ENCODE peak calls at places on chromosomes 1 and 21, in five cellular contexts. B, G, C, P and A are unnamed samples.

GRCh38 chr1:86846166-86846647 is 67.7 kb downstream of the SELENOF start:
- DNase-seq in G (peak), B (peak), P (no peak), C (peak), A (peak)

GRCh38 chr21:41236361-41236973 is 68.5 kb downstream of the BACE2 start:
- DNase-seq in P (no peak), C (no peak), B (no peak), G (no peak), A (no peak)

GRCh38 chr1:6358144-6358624 is 35.4 kb downstream of the ACOT7 start:
- DNase-seq in G (peak), P (no peak), B (no peak), C (no peak), A (no peak)

GRCh38 chr1:40868051-40868723 is 6.0 kb upstream of the CITED4 start:
- DNase-seq in C (peak), P (peak), B (no peak), G (peak), A (no peak)

GRCh38 chr1:54742262-54742661 is 22.1 kb downstream of the PARS2 start:
- DNase-seq in G (no peak), C (peak), P (no peak), B (no peak), A (no peak)

GRCh38 chr1:190320952-190321351 is 156.7 kb downstream of the BRINP3 start:
- DNase-seq in P (no peak), B (peak), G (peak), C (peak), A (no peak)

GRCh38 chr1:111958911-111959310 is 30.6 kb downstream of the KCND3 start:
- DNase-seq in C (no peak), B (no peak), G (no peak), P (no peak), A (no peak)

GRCh38 chr1:247407978-247408560 is 7.9 kb upstream of the NLRP3 start:
- DNase-seq in C (no peak), G (no peak), B (no peak), P (no peak), A (no peak)

GRCh38 chr1:223755432-223755792 is 43.1 kb downstream of the CAPN2 start:
- DNase-seq in B (no peak), G (no peak), C (no peak), P (no peak), A (no peak)

GRCh38 chr1:19484338-19484792 is 974 bp downstream of the CAPZB start:
- DNase-seq in P (no peak), B (no peak), C (no peak), G (no peak), A (no peak)

GRCh38 chr1:65147424-65148177 is 402 bp upstream of the AK4 start:
- DNase-seq in P (peak), G (no peak), B (no peak), C (no peak), A (no peak)

GRCh38 chr1:230797376-230798186 is 50.4 kb downstream of the CAPN9 start:
- DNase-seq in C (peak), P (peak), B (peak), G (peak), A (no peak)

GRCh38 chr1:155454096-155454495 is 108.5 kb downstream of the ASH1L start:
- DNase-seq in G (peak), C (peak), B (peak), P (no peak), A (no peak)

GRCh38 chr1:229254910-229255541 is 15.9 kb upstream of the RAB4A start:
- DNase-seq in G (peak), B (no peak), P (no peak), C (no peak), A (no peak)

GRCh38 chr21:31181089-31181757 is 142.9 kb upstream of the KRTAP19-8 start:
- DNase-seq in B (no peak), P (no peak), G (no peak), C (no peak), A (no peak)

GRCh38 chr21:45423201-45423955 is 18.4 kb downstream of the COL18A1 start:
- DNase-seq in G (no peak), P (no peak), B (no peak), C (no peak), A (no peak)

GRCh38 chr1:215273838-215274516 is 191.4 kb downstream of the KCNK2 start:
- DNase-seq in G (peak), C (peak), B (peak), P (no peak), A (peak)

GRCh38 chr1:232923739-232924386 is 26.5 kb upstream of the NTPCR start:
- DNase-seq in P (no peak), G (no peak), B (no peak), C (no peak), A (no peak)

GRCh38 chr1:43930168-43930948 is 3.2 kb upstream of the ARTN start:
- DNase-seq in G (no peak), C (no peak), B (no peak), P (no peak), A (no peak)

GRCh38 chr21:31282095-31282709 is 61.9 kb downstream of the TIAM1 start:
- DNase-seq in B (peak), C (peak), G (peak), P (peak), A (peak)

GRCh38 chr1:3900150-3900968 is at the start of gene C1orf174:
- DNase-seq in B (peak), G (peak), P (peak), C (peak), A (peak)
- H3K4me3 ChIP-seq in B (peak), G (peak), P (peak), C (peak), A (peak)

DNA sequence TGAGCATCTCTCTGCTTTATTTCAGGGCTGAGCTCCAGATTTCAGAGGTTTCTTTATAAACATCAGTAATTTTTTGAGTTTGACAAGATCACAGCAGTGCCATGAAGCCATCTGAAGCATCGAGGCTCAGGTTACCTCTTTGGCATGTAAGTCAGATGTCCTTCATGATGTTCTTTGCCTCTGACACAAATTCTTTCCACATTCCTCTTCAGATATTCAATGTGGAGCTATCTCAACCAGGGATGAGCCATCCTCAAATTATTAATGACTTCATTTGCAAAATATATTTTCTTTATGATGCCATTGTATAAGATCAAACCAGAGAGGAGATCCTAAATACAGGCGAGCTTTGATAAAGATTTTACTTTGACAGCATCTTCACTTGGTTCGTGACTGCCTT is 256.7 kb downstream of the COL11A1 start:
- DNase-seq in C (peak), P (no peak), B (no peak), G (no peak), A (no peak)
- H3K4me3 ChIP-seq in C (no peak), P (no peak), B (no peak), G (no peak), A (no peak)

DNA sequence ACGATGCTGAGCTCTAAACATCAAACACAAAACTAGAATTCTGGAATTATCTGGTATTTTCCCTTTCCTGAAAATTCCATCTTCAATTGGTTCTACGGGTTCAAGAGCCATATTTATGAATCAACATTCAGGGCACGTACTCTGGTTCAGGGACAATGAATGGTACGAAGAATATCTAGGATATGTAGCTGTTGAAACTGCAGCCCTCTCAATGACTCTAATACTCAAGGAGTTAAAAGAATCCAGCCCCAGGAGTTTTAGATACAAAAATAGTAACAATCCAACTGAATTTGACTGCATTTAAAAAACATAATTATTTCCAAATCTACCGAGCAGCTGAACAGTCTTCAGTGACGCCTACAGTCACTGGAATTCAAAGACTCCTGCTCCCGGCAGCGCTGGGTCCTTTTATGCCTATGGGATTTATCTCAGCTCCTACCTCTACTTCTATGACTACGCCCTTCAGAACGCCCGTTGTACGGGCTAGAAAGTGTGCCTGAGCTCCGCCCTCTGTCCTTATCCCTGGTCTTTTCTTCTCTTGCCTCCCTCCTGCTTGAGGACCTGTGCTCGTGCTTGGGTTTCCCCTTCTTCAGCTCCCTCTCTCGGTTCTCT is 55.7 kb downstream of the WARS2 start:
- DNase-seq in B (no peak), C (peak), G (no peak), P (no peak), A (no peak)
- H3K4me3 ChIP-seq in B (no peak), C (no peak), G (no peak), P (no peak), A (no peak)

GRCh38 chr1:168640184-168640583 is 63.8 kb downstream of the XCL1 start:
- DNase-seq in B (no peak), G (no peak), C (no peak), P (no peak), A (no peak)
- H3K4me3 ChIP-seq in B (no peak), G (no peak), C (no peak), P (no peak), A (no peak)

GRCh38 chr1:243748227-243748626 is 101.8 kb downstream of the AKT3 start:
- DNase-seq in G (no peak), P (no peak), B (no peak), C (no peak), A (no peak)

GRCh38 chr1:243745361-243745760 is 104.7 kb downstream of the AKT3 start:
- DNase-seq in C (peak), B (no peak), G (peak), P (no peak), A (no peak)

GRCh38 chr1:243742814-243743213 is 107.2 kb downstream of the AKT3 start:
- DNase-seq in B (peak), C (peak), G (peak), P (no peak), A (peak)

GRCh38 chr1:243748706-243749283 is 101.2 kb downstream of the AKT3 start:
- DNase-seq in G (peak), B (peak), C (peak), P (no peak), A (no peak)

GRCh38 chr1:243746736-243747135 is 103.3 kb downstream of the AKT3 start:
- DNase-seq in B (no peak), C (no peak), P (no peak), G (no peak), A (no peak)
- H3K4me3 ChIP-seq in B (no peak), C (no peak), P (no peak), G (no peak), A (no peak)

DNA sequence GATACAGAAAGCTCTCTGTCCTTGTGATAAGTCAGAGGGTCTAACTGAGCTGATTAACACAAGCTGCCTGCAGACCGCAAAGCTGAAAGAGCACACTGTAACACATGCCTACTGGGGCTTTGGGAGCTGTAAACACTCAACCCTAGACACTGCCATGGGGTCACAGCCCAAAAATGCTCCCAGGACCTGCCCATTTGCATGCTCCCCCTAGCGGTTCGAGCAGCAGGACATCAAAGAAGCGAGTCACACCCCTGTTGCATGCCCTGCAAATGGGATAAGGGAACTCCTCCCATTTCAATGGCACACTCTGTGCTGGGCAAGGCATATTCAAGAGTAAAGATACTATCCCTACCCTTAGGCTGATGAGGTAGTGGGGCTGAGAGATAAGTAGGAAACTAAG is 22.8 kb downstream of the LCE3E start:
- DNase-seq in P (no peak), C (no peak), G (no peak), B (no peak), A (no peak)
- H3K4me3 ChIP-seq in P (no peak), C (no peak), G (no peak), B (no peak), A (no peak)

GRCh38 chr1:57019240-57019805 is 53.5 kb upstream of the C8B start:
- DNase-seq in P (no peak), G (no peak), C (no peak), B (no peak), A (no peak)

GRCh38 chr1:57026942-57027341 is 61.1 kb upstream of the C8B start:
- DNase-seq in P (no peak), C (no peak), G (no peak), B (no peak), A (no peak)

GRCh38 chr1:57024855-57025254 is 59.0 kb upstream of the C8B start:
- DNase-seq in B (no peak), G (no peak), C (no peak), P (no peak), A (no peak)
- H3K4me3 ChIP-seq in B (no peak), G (no peak), C (no peak), P (no peak), A (no peak)

GRCh38 chr1:177592624-177593023 is 377.2 kb downstream of the SEC16B start:
- DNase-seq in P (no peak), G (no peak), C (no peak), B (no peak), A (no peak)
- H3K4me3 ChIP-seq in P (no peak), G (no peak), C (no peak), B (no peak), A (no peak)

GRCh38 chr21:35223480-35224156 is 174.5 kb upstream of the RUNX1 start:
- DNase-seq in G (no peak), B (no peak), C (no peak), P (no peak), A (no peak)
- H3K4me3 ChIP-seq in G (no peak), B (no peak), C (no peak), P (no peak), A (no peak)